ENCODE peak calls at places on chromosomes 3 and 15, in ten cellular contexts. One of them, this sample, is unnamed.

GRCh38 chr3:197518794-197519451 is 36.8 kb downstream of the BDH1 start:
- DNase-seq in WERI-Rb-1: no peak
- DNase-seq in AG09319: no peak
- DNase-seq in PC-9: no peak
- DNase-seq in fibroblast of pulmonary artery: peak
- DNase-seq in HFF-Myc: no peak
- DNase-seq in body of pancreas: no peak
- DNase-seq in activated CD8-positive, alpha-beta T cell treated with anti-CD3 and anti-CD28 coated beads for 36 hours: peak
- DNase-seq in bronchial epithelial cell: no peak
- DNase-seq in heart left ventricle: no peak
- DNase-seq in this sample: no peak

GRCh38 chr3:23113455-23114171 is 89.5 kb upstream of the UBE2E2 start:
- DNase-seq in body of pancreas: no peak
- DNase-seq in HFF-Myc: no peak
- DNase-seq in fibroblast of pulmonary artery: peak
- DNase-seq in bronchial epithelial cell: peak
- DNase-seq in PC-9: peak
- DNase-seq in heart left ventricle: no peak
- DNase-seq in WERI-Rb-1: no peak
- DNase-seq in activated CD8-positive, alpha-beta T cell treated with anti-CD3 and anti-CD28 coated beads for 36 hours: no peak
- DNase-seq in AG09319: no peak
- DNase-seq in this sample: no peak

GRCh38 chr3:11558918-11559815 is 84.5 kb downstream of the VGLL4 start:
- DNase-seq in body of pancreas: peak
- DNase-seq in fibroblast of pulmonary artery: no peak
- DNase-seq in bronchial epithelial cell: no peak
- DNase-seq in AG09319: no peak
- DNase-seq in heart left ventricle: no peak
- DNase-seq in HFF-Myc: no peak
- DNase-seq in activated CD8-positive, alpha-beta T cell treated with anti-CD3 and anti-CD28 coated beads for 36 hours: no peak
- DNase-seq in WERI-Rb-1: no peak
- DNase-seq in PC-9: no peak
- DNase-seq in this sample: no peak

GRCh38 chr3:60160105-60160791 is 1091.0 kb downstream of the FHIT start:
- DNase-seq in WERI-Rb-1: no peak
- DNase-seq in body of pancreas: no peak
- DNase-seq in heart left ventricle: no peak
- DNase-seq in HFF-Myc: no peak
- DNase-seq in PC-9: no peak
- DNase-seq in bronchial epithelial cell: no peak
- DNase-seq in AG09319: no peak
- DNase-seq in activated CD8-positive, alpha-beta T cell treated with anti-CD3 and anti-CD28 coated beads for 36 hours: no peak
- DNase-seq in fibroblast of pulmonary artery: no peak
- DNase-seq in this sample: no peak

GRCh38 chr3:139491027-139491700 is 14.8 kb upstream of the RBP2 start:
- DNase-seq in activated CD8-positive, alpha-beta T cell treated with anti-CD3 and anti-CD28 coated beads for 36 hours: no peak
- DNase-seq in WERI-Rb-1: no peak
- DNase-seq in AG09319: no peak
- DNase-seq in fibroblast of pulmonary artery: no peak
- DNase-seq in PC-9: peak
- DNase-seq in bronchial epithelial cell: peak
- DNase-seq in heart left ventricle: no peak
- DNase-seq in HFF-Myc: no peak
- DNase-seq in body of pancreas: peak
- DNase-seq in this sample: no peak

GRCh38 chr15:24017470-24017869 is 330.4 kb upstream of the NDN start:
- DNase-seq in AG09319: no peak
- DNase-seq in fibroblast of pulmonary artery: no peak
- DNase-seq in PC-9: no peak
- DNase-seq in WERI-Rb-1: no peak
- DNase-seq in activated CD8-positive, alpha-beta T cell treated with anti-CD3 and anti-CD28 coated beads for 36 hours: no peak
- DNase-seq in HFF-Myc: no peak
- DNase-seq in body of pancreas: no peak
- DNase-seq in bronchial epithelial cell: no peak
- DNase-seq in heart left ventricle: no peak
- DNase-seq in this sample: no peak

GRCh38 chr3:112437146-112438022 is 61.9 kb downstream of the BTLA start:
- DNase-seq in bronchial epithelial cell: peak
- DNase-seq in PC-9: no peak
- DNase-seq in HFF-Myc: peak
- DNase-seq in body of pancreas: no peak
- DNase-seq in WERI-Rb-1: no peak
- DNase-seq in AG09319: peak
- DNase-seq in fibroblast of pulmonary artery: peak
- DNase-seq in activated CD8-positive, alpha-beta T cell treated with anti-CD3 and anti-CD28 coated beads for 36 hours: no peak
- DNase-seq in heart left ventricle: no peak
- DNase-seq in this sample: peak

GRCh38 chr3:29057326-29057725 is 223.5 kb upstream of the RBMS3 start:
- DNase-seq in WERI-Rb-1: no peak
- DNase-seq in PC-9: no peak
- DNase-seq in AG09319: peak
- DNase-seq in fibroblast of pulmonary artery: peak
- DNase-seq in bronchial epithelial cell: peak
- DNase-seq in heart left ventricle: no peak
- DNase-seq in HFF-Myc: no peak
- DNase-seq in body of pancreas: no peak
- DNase-seq in activated CD8-positive, alpha-beta T cell treated with anti-CD3 and anti-CD28 coated beads for 36 hours: no peak
- DNase-seq in this sample: no peak

GRCh38 chr3:37556789-37557301 is 304.8 kb upstream of the CTDSPL start:
- DNase-seq in fibroblast of pulmonary artery: no peak
- DNase-seq in activated CD8-positive, alpha-beta T cell treated with anti-CD3 and anti-CD28 coated beads for 36 hours: no peak
- DNase-seq in HFF-Myc: no peak
- DNase-seq in heart left ventricle: no peak
- DNase-seq in WERI-Rb-1: no peak
- DNase-seq in body of pancreas: no peak
- DNase-seq in bronchial epithelial cell: no peak
- DNase-seq in PC-9: no peak
- DNase-seq in AG09319: no peak
- DNase-seq in this sample: no peak

GRCh38 chr3:161475905-161476304 is 20.7 kb upstream of the OTOL1 start:
- DNase-seq in activated CD8-positive, alpha-beta T cell treated with anti-CD3 and anti-CD28 coated beads for 36 hours: no peak
- DNase-seq in bronchial epithelial cell: peak
- DNase-seq in fibroblast of pulmonary artery: peak
- DNase-seq in AG09319: no peak
- DNase-seq in heart left ventricle: no peak
- DNase-seq in WERI-Rb-1: no peak
- DNase-seq in HFF-Myc: no peak
- DNase-seq in PC-9: peak
- DNase-seq in body of pancreas: no peak
- DNase-seq in this sample: no peak

GRCh38 chr3:44001072-44001471 is 240.6 kb upstream of the TOPAZ1 start:
- DNase-seq in fibroblast of pulmonary artery: no peak
- DNase-seq in heart left ventricle: no peak
- DNase-seq in WERI-Rb-1: no peak
- DNase-seq in activated CD8-positive, alpha-beta T cell treated with anti-CD3 and anti-CD28 coated beads for 36 hours: no peak
- DNase-seq in AG09319: no peak
- DNase-seq in bronchial epithelial cell: peak
- DNase-seq in body of pancreas: no peak
- DNase-seq in HFF-Myc: no peak
- DNase-seq in PC-9: peak
- DNase-seq in this sample: no peak

GRCh38 chr3:37980477-37981347 is 9.9 kb upstream of the VILL start:
- DNase-seq in PC-9: no peak
- DNase-seq in fibroblast of pulmonary artery: no peak
- DNase-seq in bronchial epithelial cell: no peak
- DNase-seq in WERI-Rb-1: no peak
- DNase-seq in body of pancreas: no peak
- DNase-seq in activated CD8-positive, alpha-beta T cell treated with anti-CD3 and anti-CD28 coated beads for 36 hours: no peak
- DNase-seq in heart left ventricle: no peak
- DNase-seq in HFF-Myc: no peak
- DNase-seq in AG09319: no peak
- DNase-seq in this sample: no peak

GRCh38 chr3:32280262-32280910 is 41.9 kb downstream of the CMTM8 start:
- DNase-seq in bronchial epithelial cell: peak
- DNase-seq in fibroblast of pulmonary artery: no peak
- DNase-seq in activated CD8-positive, alpha-beta T cell treated with anti-CD3 and anti-CD28 coated beads for 36 hours: no peak
- DNase-seq in heart left ventricle: no peak
- DNase-seq in body of pancreas: no peak
- DNase-seq in PC-9: peak
- DNase-seq in AG09319: no peak
- DNase-seq in WERI-Rb-1: no peak
- DNase-seq in HFF-Myc: no peak
- DNase-seq in this sample: no peak

GRCh38 chr3:66413151-66413751 is 87.6 kb downstream of the LRIG1 start:
- DNase-seq in AG09319: peak
- DNase-seq in WERI-Rb-1: no peak
- DNase-seq in bronchial epithelial cell: peak
- DNase-seq in HFF-Myc: peak
- DNase-seq in fibroblast of pulmonary artery: peak
- DNase-seq in heart left ventricle: no peak
- DNase-seq in activated CD8-positive, alpha-beta T cell treated with anti-CD3 and anti-CD28 coated beads for 36 hours: no peak
- DNase-seq in body of pancreas: no peak
- DNase-seq in PC-9: no peak
- DNase-seq in this sample: no peak

GRCh38 chr15:66746231-66746605 is 44.2 kb downstream of the SMAD6 start:
- DNase-seq in PC-9: no peak
- DNase-seq in body of pancreas: no peak
- DNase-seq in fibroblast of pulmonary artery: no peak
- DNase-seq in AG09319: no peak
- DNase-seq in WERI-Rb-1: no peak
- DNase-seq in HFF-Myc: no peak
- DNase-seq in activated CD8-positive, alpha-beta T cell treated with anti-CD3 and anti-CD28 coated beads for 36 hours: no peak
- DNase-seq in heart left ventricle: no peak
- DNase-seq in bronchial epithelial cell: no peak
- DNase-seq in this sample: no peak

GRCh38 chr15:60757831-60758570 is 279.1 kb upstream of the ICE2 start:
- DNase-seq in activated CD8-positive, alpha-beta T cell treated with anti-CD3 and anti-CD28 coated beads for 36 hours: no peak
- DNase-seq in body of pancreas: peak
- DNase-seq in HFF-Myc: no peak
- DNase-seq in fibroblast of pulmonary artery: no peak
- DNase-seq in AG09319: no peak
- DNase-seq in heart left ventricle: no peak
- DNase-seq in WERI-Rb-1: no peak
- DNase-seq in PC-9: no peak
- DNase-seq in bronchial epithelial cell: no peak
- DNase-seq in this sample: no peak

GRCh38 chr3:39433642-39434041 is 27.1 kb downstream of the RPSA start:
- DNase-seq in body of pancreas: no peak
- DNase-seq in AG09319: peak
- DNase-seq in WERI-Rb-1: no peak
- DNase-seq in heart left ventricle: no peak
- DNase-seq in fibroblast of pulmonary artery: peak
- DNase-seq in bronchial epithelial cell: no peak
- DNase-seq in PC-9: no peak
- DNase-seq in activated CD8-positive, alpha-beta T cell treated with anti-CD3 and anti-CD28 coated beads for 36 hours: no peak
- DNase-seq in HFF-Myc: no peak
- DNase-seq in this sample: no peak

GRCh38 chr3:196638922-196639516 is 475 bp upstream of the NRROS start:
- DNase-seq in HFF-Myc: no peak
- DNase-seq in WERI-Rb-1: no peak
- DNase-seq in heart left ventricle: no peak
- DNase-seq in activated CD8-positive, alpha-beta T cell treated with anti-CD3 and anti-CD28 coated beads for 36 hours: no peak
- DNase-seq in PC-9: no peak
- DNase-seq in bronchial epithelial cell: no peak
- DNase-seq in AG09319: no peak
- DNase-seq in body of pancreas: no peak
- DNase-seq in fibroblast of pulmonary artery: peak
- DNase-seq in this sample: no peak

GRCh38 chr3:179735321-179735720 is 82.5 kb downstream of the USP13 start:
- DNase-seq in body of pancreas: no peak
- DNase-seq in activated CD8-positive, alpha-beta T cell treated with anti-CD3 and anti-CD28 coated beads for 36 hours: no peak
- DNase-seq in HFF-Myc: no peak
- DNase-seq in PC-9: no peak
- DNase-seq in WERI-Rb-1: no peak
- DNase-seq in AG09319: no peak
- DNase-seq in fibroblast of pulmonary artery: no peak
- DNase-seq in bronchial epithelial cell: peak
- DNase-seq in heart left ventricle: no peak
- DNase-seq in this sample: no peak
- TF ChIP-seq CTCF in body of pancreas: no peak
- TF ChIP-seq CTCF in activated CD8-positive, alpha-beta T cell treated with anti-CD3 and anti-CD28 coated beads for 36 hours: no peak
- TF ChIP-seq CTCF in HFF-Myc: no peak
- TF ChIP-seq CTCF in PC-9: no peak
- TF ChIP-seq CTCF in WERI-Rb-1: no peak
- TF ChIP-seq CTCF in AG09319: no peak
- TF ChIP-seq CTCF in fibroblast of pulmonary artery: no peak
- TF ChIP-seq CTCF in bronchial epithelial cell: no peak
- TF ChIP-seq CTCF in heart left ventricle: no peak
- TF ChIP-seq CTCF in this sample: no peak

GRCh38 chr3:72860053-72860452 is 11.8 kb upstream of the SHQ1 start:
- DNase-seq in WERI-Rb-1: no peak
- DNase-seq in HFF-Myc: no peak
- DNase-seq in AG09319: no peak
- DNase-seq in body of pancreas: no peak
- DNase-seq in heart left ventricle: no peak
- DNase-seq in PC-9: no peak
- DNase-seq in bronchial epithelial cell: no peak
- DNase-seq in fibroblast of pulmonary artery: no peak
- DNase-seq in activated CD8-positive, alpha-beta T cell treated with anti-CD3 and anti-CD28 coated beads for 36 hours: no peak
- DNase-seq in this sample: no peak
- TF ChIP-seq CTCF in WERI-Rb-1: no peak
- TF ChIP-seq CTCF in HFF-Myc: no peak
- TF ChIP-seq CTCF in AG09319: no peak
- TF ChIP-seq CTCF in body of pancreas: no peak
- TF ChIP-seq CTCF in heart left ventricle: no peak
- TF ChIP-seq CTCF in PC-9: no peak
- TF ChIP-seq CTCF in bronchial epithelial cell: no peak
- TF ChIP-seq CTCF in fibroblast of pulmonary artery: no peak
- TF ChIP-seq CTCF in activated CD8-positive, alpha-beta T cell treated with anti-CD3 and anti-CD28 coated beads for 36 hours: no peak
- TF ChIP-seq CTCF in this sample: no peak

DNA sequence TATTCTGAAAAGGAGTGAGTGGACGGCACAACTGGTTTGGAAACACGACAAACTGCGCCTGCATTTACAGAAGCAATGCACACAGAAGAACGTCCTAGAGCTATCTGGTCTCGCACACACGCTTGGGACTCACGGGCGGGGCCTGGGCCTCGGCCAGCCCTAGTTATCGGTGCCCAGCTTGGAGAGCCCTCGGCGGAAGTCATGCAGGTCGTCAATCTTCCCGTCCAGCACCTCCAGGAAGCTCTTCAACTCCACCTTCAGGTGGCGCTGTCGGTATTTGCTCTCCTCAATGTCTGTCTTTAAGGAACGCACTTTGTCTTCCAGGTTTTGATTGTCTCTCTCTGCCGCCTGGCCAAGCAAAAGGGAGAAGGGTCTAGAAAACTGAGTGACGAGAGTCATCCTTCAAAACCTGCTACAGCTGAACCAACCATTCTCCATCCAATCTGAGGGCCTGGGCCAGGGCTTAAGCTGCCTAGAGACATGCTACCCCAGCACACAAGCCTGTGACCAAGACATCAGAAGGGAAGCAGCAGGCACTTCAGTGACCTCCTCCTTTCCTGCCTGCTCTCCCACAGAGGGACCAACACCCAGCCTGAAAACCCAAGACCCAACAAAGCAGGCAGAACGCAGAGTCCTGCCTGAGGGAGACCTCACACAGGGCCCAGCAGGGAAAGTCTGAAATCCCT is 40.3 kb downstream of the WHAMM start:
- DNase-seq in activated CD8-positive, alpha-beta T cell treated with anti-CD3 and anti-CD28 coated beads for 36 hours: peak
- DNase-seq in PC-9: peak
- DNase-seq in body of pancreas: peak
- DNase-seq in fibroblast of pulmonary artery: peak
- DNase-seq in WERI-Rb-1: peak
- DNase-seq in AG09319: peak
- DNase-seq in heart left ventricle: peak
- DNase-seq in bronchial epithelial cell: peak
- DNase-seq in HFF-Myc: peak
- DNase-seq in this sample: peak
- TF ChIP-seq CTCF in activated CD8-positive, alpha-beta T cell treated with anti-CD3 and anti-CD28 coated beads for 36 hours: peak
- TF ChIP-seq CTCF in PC-9: peak
- TF ChIP-seq CTCF in body of pancreas: peak
- TF ChIP-seq CTCF in fibroblast of pulmonary artery: peak
- TF ChIP-seq CTCF in WERI-Rb-1: peak
- TF ChIP-seq CTCF in AG09319: peak
- TF ChIP-seq CTCF in heart left ventricle: peak
- TF ChIP-seq CTCF in bronchial epithelial cell: peak
- TF ChIP-seq CTCF in HFF-Myc: peak
- TF ChIP-seq CTCF in this sample: peak

GRCh38 chr15:99504823-99505551 is 60.8 kb upstream of the MEF2A start:
- DNase-seq in WERI-Rb-1: no peak
- DNase-seq in body of pancreas: no peak
- DNase-seq in HFF-Myc: no peak
- DNase-seq in bronchial epithelial cell: peak
- DNase-seq in fibroblast of pulmonary artery: peak
- DNase-seq in heart left ventricle: no peak
- DNase-seq in activated CD8-positive, alpha-beta T cell treated with anti-CD3 and anti-CD28 coated beads for 36 hours: peak
- DNase-seq in AG09319: no peak
- DNase-seq in PC-9: no peak
- DNase-seq in this sample: peak
- TF ChIP-seq CTCF in WERI-Rb-1: no peak
- TF ChIP-seq CTCF in body of pancreas: no peak
- TF ChIP-seq CTCF in HFF-Myc: no peak
- TF ChIP-seq CTCF in bronchial epithelial cell: peak
- TF ChIP-seq CTCF in fibroblast of pulmonary artery: peak
- TF ChIP-seq CTCF in heart left ventricle: peak
- TF ChIP-seq CTCF in activated CD8-positive, alpha-beta T cell treated with anti-CD3 and anti-CD28 coated beads for 36 hours: peak
- TF ChIP-seq CTCF in AG09319: no peak
- TF ChIP-seq CTCF in PC-9: no peak
- TF ChIP-seq CTCF in this sample: peak

This sample was measured in GM13977.